ENCODE peak calls at places on chromosomes 6 and 20, in eight cellular contexts. I is MM.1S, L is hepatocyte, F is HCT116, T is GM23248, D is GM23338, Z is PC-3, S is PC-9. X is an unnamed sample.

GRCh38 chr6:159104931-159105330 is 60.1 kb upstream of the TAGAP start:
- DNase-seq in I (no peak), L (no peak), F (no peak), T (no peak), D (no peak), Z (no peak), S (no peak), X (peak; percentile 95)

GRCh38 chr20:34703573-34704176 is 469 bp upstream of the TP53INP2 start:
- DNase-seq in I (peak; percentile 30), L (peak; percentile 83), F (no peak), T (peak; percentile 58), D (peak; percentile 55), Z (peak; percentile 48), S (peak; percentile 30), X (peak; percentile 38)

GRCh38 chr20:53071833-53072232 is 99.7 kb downstream of the TSHZ2 start:
- DNase-seq in I (no peak), L (no peak), F (no peak), T (no peak), D (no peak), Z (no peak), S (no peak), X (no peak)

GRCh38 chr6:133749427-133749826 is 139.5 kb upstream of the TCF21 start:
- DNase-seq in I (no peak), L (no peak), F (no peak), T (no peak), D (no peak), Z (no peak), S (no peak), X (no peak)

GRCh38 chr6:112690497-112691202 is 343.5 kb downstream of the RFPL4B start:
- DNase-seq in I (no peak), L (no peak), F (no peak), T (peak; percentile 44), D (no peak), Z (peak; percentile 39), S (no peak), X (no peak)

GRCh38 chr6:120077489-120077888 is 727.9 kb upstream of the MAN1A1 start:
- DNase-seq in I (peak; percentile 10), L (peak; percentile 46), F (peak; percentile 23), T (peak; percentile 20), D (peak; percentile 68), Z (peak; percentile 45), S (no peak), X (peak; percentile 29)

GRCh38 chr20:16350465-16350864 is 222.8 kb downstream of the KIF16B start:
- DNase-seq in I (no peak), L (no peak), F (no peak), T (peak; percentile 85), D (no peak), Z (peak; percentile 92), S (no peak), X (no peak)

GRCh38 chr20:36969050-36969449 is 17.5 kb upstream of the SAMHD1 start:
- DNase-seq in I (no peak), L (no peak), F (no peak), T (no peak), D (no peak), Z (no peak), S (no peak), X (no peak)

GRCh38 chr20:34637245-34638185 is 39.4 kb downstream of the PIGU start:
- DNase-seq in I (no peak), L (no peak), F (no peak), T (peak; percentile 95), D (no peak), Z (peak; percentile 39), S (no peak), X (no peak)

GRCh38 chr6:118551063-118551672 is 3.1 kb downstream of the PLN start:
- DNase-seq in I (peak; percentile 61), L (peak; percentile 65), F (peak; percentile 37), T (peak; percentile 86), D (peak; percentile 67), Z (peak; percentile 56), S (peak; percentile 10), X (peak; percentile 51)

GRCh38 chr6:41072836-41073202 is at the start of gene NFYA:
- DNase-seq in I (no peak), L (no peak), F (no peak), T (no peak), D (peak; percentile 99), Z (no peak), S (no peak), X (no peak)

GRCh38 chr6:118913161-118913560 is 19.2 kb downstream of the ASF1A start:
- DNase-seq in I (no peak), L (no peak), F (no peak), T (no peak), D (no peak), Z (no peak), S (no peak), X (no peak)

GRCh38 chr6:11424395-11425050 is 113.0 kb upstream of the TMEM170B start:
- DNase-seq in I (no peak), L (no peak), F (no peak), T (no peak), D (no peak), Z (peak; percentile 54), S (peak; percentile 36), X (no peak)

GRCh38 chr6:40398810-40399477 is 188.2 kb downstream of the LRFN2 start:
- DNase-seq in I (no peak), L (no peak), F (peak; percentile 2), T (no peak), D (peak; percentile 79), Z (no peak), S (no peak), X (no peak)

GRCh38 chr6:140041571-140042332 is 667.3 kb upstream of the CITED2 start:
- DNase-seq in I (no peak), L (no peak), F (no peak), T (no peak), D (no peak), Z (peak; percentile 53), S (no peak), X (no peak)

GRCh38 chr6:84137989-84138575 is 89.4 kb downstream of the CEP162 start:
- DNase-seq in I (no peak), L (no peak), F (no peak), T (no peak), D (no peak), Z (peak; percentile 8), S (no peak), X (no peak)

GRCh38 chr6:16319813-16320532 is 81.6 kb downstream of the GMPR start:
- DNase-seq in I (peak; percentile 79), L (peak; percentile 72), F (peak; percentile 59), T (peak; percentile 99), D (no peak), Z (peak; percentile 83), S (peak; percentile 61), X (no peak)

GRCh38 chr6:30720738-30721197 is 616 bp downstream of the TUBB start:
- DNase-seq in I (peak; percentile 80), L (peak; percentile 77), F (no peak), T (peak; percentile 80), D (peak; percentile 77), Z (peak; percentile 50), S (peak; percentile 53), X (peak; percentile 92)

GRCh38 chr20:40942775-40943174 is 85.8 kb upstream of the TOP1 start:
- DNase-seq in I (no peak), L (no peak), F (no peak), T (no peak), D (no peak), Z (peak; percentile 45), S (no peak), X (no peak)

GRCh38 chr6:111477481-111477938 is 5.5 kb downstream of the REV3L start:
- DNase-seq in I (no peak), L (no peak), F (no peak), T (peak; percentile 41), D (peak; percentile 38), Z (no peak), S (no peak), X (peak; percentile 79)

GRCh38 chr20:62356948-62357667 is 10.0 kb downstream of the LAMA5 start:
- DNase-seq in I (no peak), L (no peak), F (no peak), T (peak; percentile 90), D (no peak), Z (peak; percentile 82), S (peak; percentile 96), X (no peak)

GRCh38 chr20:19252670-19253120 is 40.3 kb downstream of the SLC24A3 start:
- DNase-seq in I (no peak), L (peak; percentile 61), F (no peak), T (peak; percentile 55), D (no peak), Z (no peak), S (no peak), X (no peak)

GRCh38 chr6:48032156-48032555 is 78.8 kb downstream of the PTCHD4 start:
- DNase-seq in I (no peak), L (no peak), F (no peak), T (peak; percentile 84), D (no peak), Z (peak; percentile 36), S (no peak), X (no peak)

DNA sequence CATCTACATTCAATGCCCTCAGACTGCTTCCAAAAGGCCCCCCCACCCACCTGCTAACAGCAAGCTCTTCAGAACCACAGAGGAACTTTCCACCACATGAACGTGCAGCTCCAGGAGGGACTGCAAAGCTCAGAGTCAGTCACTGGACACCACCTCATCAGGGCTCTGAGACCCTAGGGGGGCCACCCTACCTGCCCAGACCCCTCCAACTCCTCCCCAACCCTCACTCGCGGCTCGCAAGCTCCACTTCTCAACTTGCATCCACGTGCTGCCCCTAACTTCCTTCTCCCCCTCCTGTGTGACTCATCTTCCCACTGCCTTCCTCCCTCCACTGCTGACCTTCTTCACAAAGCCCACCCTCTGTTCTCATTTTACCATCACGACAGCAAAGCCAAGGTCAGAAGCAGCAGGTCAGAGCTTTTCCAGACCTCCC is 6.5 kb downstream of the MBOAT1 start:
- DNase-seq in I (no peak), L (no peak), F (no peak), T (no peak), D (no peak), Z (no peak), S (no peak), X (no peak)
- H3K9me2 ChIP-seq in I (no peaks in the 10 kb centered on the region), L (no peaks in the 10 kb centered on the region), F (no peaks in the 10 kb centered on the region), T (no peaks in the 10 kb centered on the region), D (no peaks in the 10 kb centered on the region), Z (no peaks in the 10 kb centered on the region), S (no peaks in the 10 kb centered on the region), X (no peaks in the 10 kb centered on the region)

GRCh38 chr20:63664861-63665594 is 6.9 kb downstream of the RTEL1 start:
- DNase-seq in I (no peak), L (no peak), F (no peak), T (no peak), D (peak; percentile 64), Z (no peak), S (no peak), X (no peak)
- H3K9me2 ChIP-seq in I (no peaks in the 10 kb centered on the region), L (no peaks in the 10 kb centered on the region), F (no peaks in the 10 kb centered on the region), T (no peaks in the 10 kb centered on the region), D (no peaks in the 10 kb centered on the region), Z (no peaks in the 10 kb centered on the region), S (no peaks in the 10 kb centered on the region), X (no peaks in the 10 kb centered on the region)

GRCh38 chr20:46221271-46221670 is 87.0 kb downstream of the CDH22 start:
- DNase-seq in I (no peak), L (no peak), F (no peak), T (no peak), D (no peak), Z (no peak), S (no peak), X (no peak)
- H3K9me2 ChIP-seq in I (no peaks in the 10 kb centered on the region), L (no peaks in the 10 kb centered on the region), F (no peaks in the 10 kb centered on the region), T (no peaks in the 10 kb centered on the region), D (no peaks in the 10 kb centered on the region), Z (no peaks in the 10 kb centered on the region), S (no peaks in the 10 kb centered on the region), X (no peaks in the 10 kb centered on the region)

GRCh38 chr6:92521553-92521952 is 897.8 kb downstream of the EPHA7 start:
- DNase-seq in I (no peak), L (no peak), F (no peak), T (no peak), D (no peak), Z (peak; percentile 62), S (peak; percentile 6), X (no peak)

GRCh38 chr6:92522589-92522988 is 896.8 kb downstream of the EPHA7 start:
- DNase-seq in I (no peak), L (no peak), F (no peak), T (no peak), D (no peak), Z (no peak), S (no peak), X (no peak)
- H3K9me2 ChIP-seq in I (no peaks in the 10 kb centered on the region), L (no peaks in the 10 kb centered on the region), F (no peaks in the 10 kb centered on the region), T (no peaks in the 10 kb centered on the region), D (no peaks in the 10 kb centered on the region), Z (no peaks in the 10 kb centered on the region), S (no peaks in the 10 kb centered on the region), X (no peaks in the 10 kb centered on the region)